ENCODE peak calls at places on chromosomes 12 and 14, in nine cellular contexts. Z is T-cell; W is astrocyte of the cerebellum; O is iris pigment epithelial cell; U is Caki2; T is activated T-helper 9 cell treated with anti-CD3 and anti-CD28 coated beads, Interleukin-2, amount 50 U/mL, for 16 hours; D is stimulated activated CD4-positive, alpha-beta T cell treated with anti-CD3 and anti-CD28 coated beads, TNF-alpha, amount 100 ng/mL, for 48 hours; M is myocyte; C is LoVo. L is an unnamed sample.
A peak's percentile ranks its signal among the peaks of the same experiment; 100 is the strongest.

GRCh38 chr14:24984846-24985589 is 64.9 kb downstream of the STXBP6 start:
- DNase-seq in W (no peak), M (no peak), Z (no peak), U (no peak), O (peak; percentile 35), T (no peak), D (no peak), C (peak; percentile 82), L (no peak)

GRCh38 chr12:13124661-13125505 is 21.4 kb upstream of the GSG1 start:
- DNase-seq in O (peak; percentile 82), W (no peak), C (peak; percentile 20), Z (no peak), T (no peak), D (no peak), M (no peak), U (peak; percentile 31), L (no peak)

GRCh38 chr12:67630373-67631088 is 18.0 kb upstream of the DYRK2 start:
- DNase-seq in W (no peak), M (no peak), Z (peak; percentile 85), O (peak; percentile 23), C (no peak), U (no peak), T (peak; percentile 62), D (peak; percentile 71), L (peak; percentile 10)

GRCh38 chr14:98186140-98186539 is 1085.9 kb downstream of the BCL11B start:
- DNase-seq in D (no peak), U (no peak), O (no peak), W (no peak), M (no peak), C (no peak), T (no peak), Z (no peak), L (no peak)

GRCh38 chr12:56377310-56377988 is 14.8 kb upstream of the APOF start:
- DNase-seq in W (no peak), O (peak; percentile 66), T (no peak), U (peak; percentile 59), D (no peak), C (no peak), Z (no peak), M (no peak), L (no peak)

GRCh38 chr14:91371011-91371989 is 46.3 kb downstream of the CCDC88C start:
- DNase-seq in Z (no peak), W (no peak), M (no peak), U (no peak), C (no peak), O (no peak), T (no peak), D (no peak), L (no peak)

GRCh38 chr14:96237641-96238040 is 18.4 kb upstream of the BDKRB1 start:
- DNase-seq in U (no peak), W (no peak), T (no peak), C (no peak), Z (no peak), D (no peak), M (no peak), O (no peak), L (no peak)

GRCh38 chr12:130752692-130753230 is 36.7 kb upstream of the RIMBP2 start:
- DNase-seq in M (no peak), O (no peak), Z (no peak), C (no peak), U (no peak), T (no peak), W (no peak), D (no peak), L (no peak)

GRCh38 chr12:48180424-48180823 is 3.0 kb upstream of the CCDC184 start:
- DNase-seq in Z (no peak), D (no peak), C (no peak), O (no peak), U (no peak), T (no peak), W (no peak), M (no peak), L (no peak)

GRCh38 chr12:22978962-22979361 is 354.0 kb downstream of the ETNK1 start:
- DNase-seq in Z (no peak), T (no peak), W (peak; percentile 89), U (peak; percentile 70), C (no peak), M (peak; percentile 60), D (no peak), O (peak; percentile 95), L (peak; percentile 97)

GRCh38 chr12:54207539-54208267 is 18.9 kb upstream of the SMUG1 start:
- DNase-seq in C (peak; percentile 85), D (peak; percentile 43), M (peak; percentile 76), T (peak; percentile 64), W (no peak), U (peak; percentile 70), O (peak; percentile 36), Z (peak; percentile 70), L (peak; percentile 67)

GRCh38 chr12:20757-21156 is 45.8 kb upstream of the IQSEC3 start:
- DNase-seq in T (no peak), O (no peak), M (no peak), D (no peak), W (no peak), U (no peak), C (no peak), Z (no peak), L (no peak)

GRCh38 chr12:96425321-96425720 is 25.1 kb upstream of the CDK17 start:
- DNase-seq in O (peak; percentile 93), W (peak; percentile 82), T (no peak), M (peak; percentile 57), D (no peak), Z (no peak), U (no peak), C (no peak), L (peak; percentile 43)

GRCh38 chr12:14258468-14258947 is 107.0 kb upstream of the ATF7IP start:
- DNase-seq in T (no peak), O (no peak), U (no peak), W (no peak), M (peak; percentile 69), C (no peak), D (no peak), Z (no peak), L (no peak)

GRCh38 chr14:59239030-59239429 is 50.6 kb downstream of the DAAM1 start:
- DNase-seq in U (no peak), Z (no peak), D (no peak), W (no peak), M (no peak), O (no peak), T (no peak), C (no peak), L (no peak)

GRCh38 chr12:56980941-56981530 is 23.6 kb upstream of the RDH16 start:
- DNase-seq in C (no peak), T (no peak), W (no peak), M (no peak), Z (no peak), D (no peak), O (no peak), U (no peak), L (no peak)

GRCh38 chr12:108589028-108589839 is 8.7 kb downstream of the TMEM119 start:
- DNase-seq in T (no peak), M (no peak), W (peak; percentile 59), U (no peak), O (no peak), D (no peak), Z (no peak), C (no peak), L (peak; percentile 53)

GRCh38 chr14:65423986-65424385 is 11.5 kb downstream of the FUT8 start:
- DNase-seq in T (no peak), W (no peak), O (no peak), U (no peak), C (no peak), Z (no peak), D (no peak), M (no peak), L (no peak)

GRCh38 chr12:57552306-57552651 is 2.4 kb downstream of the KIF5A start:
- DNase-seq in O (no peak), Z (no peak), W (no peak), C (no peak), D (no peak), M (no peak), U (no peak), T (no peak), L (no peak)

GRCh38 chr12:85394809-85395208 is 114.8 kb downstream of the ALX1 start:
- DNase-seq in W (no peak), U (no peak), M (no peak), C (no peak), Z (no peak), D (no peak), T (no peak), O (no peak), L (no peak)

GRCh38 chr12:131583085-131583712 is 127.7 kb upstream of the SFSWAP start:
- DNase-seq in O (no peak), D (no peak), Z (no peak), M (no peak), C (no peak), U (no peak), T (no peak), W (no peak), L (no peak)

GRCh38 chr12:3420693-3421092 is 70.3 kb upstream of the PRMT8 start:
- DNase-seq in D (no peak), W (no peak), U (no peak), Z (no peak), O (no peak), M (no peak), C (no peak), T (no peak), L (no peak)

GRCh38 chr12:56979628-56980027 is 22.2 kb upstream of the RDH16 start:
- DNase-seq in U (no peak), O (no peak), M (peak; percentile 45), Z (no peak), C (no peak), W (no peak), D (no peak), T (no peak), L (no peak)

GRCh38 chr12:42104087-42104486 is 40.6 kb downstream of the GXYLT1 start:
- DNase-seq in T (no peak), Z (no peak), D (no peak), U (no peak), W (no peak), C (no peak), O (no peak), M (no peak), L (no peak)